ENCODE peak calls at places on chromosomes 7 and 10, in ten cellular contexts. V is hepatic stellate cell, S is iPS DF 6.9, X is GM12865, Y is T-helper 2 cell, B is left lung, N is NCI-H1092, O is smooth muscle cell of the brain vasculature, F is epithelial cell of proximal tubule, Q is spleen. D is an unnamed sample.

GRCh38 chr10:88582411-88582805 is 710 bp downstream of the RNLS start:
- DNase-seq in V (no peak), S (no peak), X (no peak), Y (no peak), B (no peak), N (no peak), O (no peak), F (no peak), Q (no peak), D (no peak)

GRCh38 chr7:121872831-121873764 is at the start of gene PTPRZ1:
- DNase-seq in V (peak; percentile 24), S (peak; percentile 68), X (peak; percentile 7), Y (peak; percentile 8), B (peak; percentile 78), N (no peak), O (no peak), F (no peak), Q (no peak), D (no peak)

GRCh38 chr10:100131571-100131970 is 49.9 kb upstream of the CPN1 start:
- DNase-seq in V (no peak), S (no peak), X (no peak), Y (no peak), B (no peak), N (no peak), O (no peak), F (no peak), Q (no peak), D (no peak)

GRCh38 chr7:126574838-126575250 is 677.9 kb downstream of the GRM8 start:
- DNase-seq in V (no peak), S (peak; percentile 7), X (no peak), Y (no peak), B (peak; percentile 32), N (no peak), O (no peak), F (peak; percentile 48), Q (no peak), D (no peak)

GRCh38 chr7:44769381-44770209 is 20.9 kb downstream of the ZMIZ2 start:
- DNase-seq in V (peak; percentile 55), S (no peak), X (peak; percentile 87), Y (peak; percentile 46), B (no peak), N (no peak), O (no peak), F (no peak), Q (no peak), D (no peak)

GRCh38 chr7:5689716-5690115 is 91.7 kb downstream of the RNF216 start:
- DNase-seq in V (no peak), S (no peak), X (no peak), Y (no peak), B (no peak), N (no peak), O (no peak), F (no peak), Q (no peak), D (no peak)

GRCh38 chr7:98681951-98682350 is 64.9 kb downstream of the NPTX2 start:
- DNase-seq in V (no peak), S (no peak), X (peak; percentile 7), Y (no peak), B (no peak), N (no peak), O (no peak), F (no peak), Q (no peak), D (no peak)

GRCh38 chr7:45574521-45575500 is 643 bp downstream of the ADCY1 start:
- DNase-seq in V (peak; percentile 72), S (no peak), X (peak; percentile 72), Y (peak; percentile 49), B (peak; percentile 76), N (peak; percentile 46), O (no peak), F (no peak), Q (peak; percentile 71), D (no peak)

GRCh38 chr7:157984914-157985163 is 602.8 kb downstream of the PTPRN2 start:
- DNase-seq in V (no peak), S (no peak), X (no peak), Y (no peak), B (no peak), N (no peak), O (no peak), F (no peak), Q (no peak), D (no peak)

GRCh38 chr10:42998481-42999384 is 78.1 kb upstream of the RET start:
- DNase-seq in V (no peak), S (no peak), X (no peak), Y (no peak), B (peak; percentile 48), N (no peak), O (no peak), F (no peak), Q (peak; percentile 66), D (no peak)